ENCODE peak calls at places on chromosomes 4 and X, in six cellular contexts. One of them, this sample, is unnamed. For H3K4me1, the result is how much of the 10 kb centered on the place peaks cover.

GRCh38 chr4:14824189-14824588 is 178.1 kb upstream of the CPEB2 start:
- DNase-seq in prostate gland: no peak
- DNase-seq in right cardiac atrium: no peak
- DNase-seq in A549: no peak
- DNase-seq in left lung: no peak
- DNase-seq in aorta: no peak
- DNase-seq in this sample: no peak

GRCh38 chr4:171433674-171434073 is 379.5 kb upstream of the GALNTL6 start:
- DNase-seq in prostate gland: no peak
- DNase-seq in A549: no peak
- DNase-seq in left lung: no peak
- DNase-seq in right cardiac atrium: no peak
- DNase-seq in aorta: no peak
- DNase-seq in this sample: no peak

GRCh38 chr4:55386840-55387239 is 8.9 kb upstream of the TMEM165 start:
- DNase-seq in left lung: no peak
- DNase-seq in A549: no peak
- DNase-seq in prostate gland: no peak
- DNase-seq in aorta: no peak
- DNase-seq in right cardiac atrium: no peak
- DNase-seq in this sample: no peak

GRCh38 chr4:85128246-85129204 is 162.0 kb upstream of the WDFY3 start:
- DNase-seq in A549: no peak
- DNase-seq in left lung: no peak
- DNase-seq in right cardiac atrium: no peak
- DNase-seq in prostate gland: no peak
- DNase-seq in aorta: no peak
- DNase-seq in this sample: no peak

GRCh38 chr4:108372678-108373077 is 203.9 kb upstream of the LEF1 start:
- DNase-seq in left lung: no peak
- DNase-seq in A549: no peak
- DNase-seq in aorta: no peak
- DNase-seq in prostate gland: no peak
- DNase-seq in right cardiac atrium: no peak
- DNase-seq in this sample: no peak

GRCh38 chrX:16445166-16445752 is 204.7 kb upstream of the S100G start:
- DNase-seq in left lung: no peak
- DNase-seq in prostate gland: peak
- DNase-seq in aorta: no peak
- DNase-seq in A549: peak
- DNase-seq in right cardiac atrium: no peak
- DNase-seq in this sample: no peak

GRCh38 chrX:14056201-14056600 is 26.5 kb upstream of the GEMIN8 start:
- DNase-seq in left lung: no peak
- DNase-seq in right cardiac atrium: no peak
- DNase-seq in A549: no peak
- DNase-seq in aorta: no peak
- DNase-seq in prostate gland: no peak
- DNase-seq in this sample: no peak

GRCh38 chr4:30434656-30435055 is 285.5 kb upstream of the PCDH7 start:
- DNase-seq in right cardiac atrium: no peak
- DNase-seq in A549: no peak
- DNase-seq in left lung: no peak
- DNase-seq in aorta: no peak
- DNase-seq in prostate gland: no peak
- DNase-seq in this sample: no peak

GRCh38 chr4:13126976-13127910 is 356.9 kb downstream of the RAB28 start:
- DNase-seq in aorta: no peak
- DNase-seq in left lung: no peak
- DNase-seq in A549: no peak
- DNase-seq in right cardiac atrium: no peak
- DNase-seq in prostate gland: no peak
- DNase-seq in this sample: no peak

GRCh38 chrX:49186125-49187027 is at the start of gene PRICKLE3:
- DNase-seq in left lung: peak
- DNase-seq in prostate gland: peak
- DNase-seq in aorta: peak
- DNase-seq in right cardiac atrium: peak
- DNase-seq in A549: peak
- DNase-seq in this sample: no peak

DNA sequence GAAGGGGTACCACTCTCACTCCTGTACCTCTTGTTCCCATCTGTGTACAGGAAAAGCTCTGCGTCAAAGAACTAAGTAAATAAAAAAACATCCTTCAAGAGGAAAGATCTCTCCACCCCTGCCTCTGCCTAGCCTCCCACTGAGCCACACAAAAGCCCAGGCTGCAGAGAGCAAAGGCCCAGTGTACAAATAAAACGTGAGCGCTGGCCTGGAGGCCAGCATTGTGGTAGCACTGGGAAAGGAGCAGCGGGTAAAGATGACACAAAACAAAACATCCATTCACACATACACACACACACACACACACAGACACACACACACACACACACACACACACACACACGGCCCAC is 13.6 kb downstream of the WDR1 start:
- DNase-seq in prostate gland: no peak
- DNase-seq in right cardiac atrium: no peak
- DNase-seq in A549: no peak
- DNase-seq in left lung: no peak
- DNase-seq in aorta: no peak
- DNase-seq in this sample: no peak
- H3K4me1 ChIP-seq in prostate gland: under half
- H3K4me1 ChIP-seq in right cardiac atrium: under half
- H3K4me1 ChIP-seq in A549: under half
- H3K4me1 ChIP-seq in left lung: under half
- H3K4me1 ChIP-seq in aorta: under half
- H3K4me1 ChIP-seq in this sample: under half

DNA sequence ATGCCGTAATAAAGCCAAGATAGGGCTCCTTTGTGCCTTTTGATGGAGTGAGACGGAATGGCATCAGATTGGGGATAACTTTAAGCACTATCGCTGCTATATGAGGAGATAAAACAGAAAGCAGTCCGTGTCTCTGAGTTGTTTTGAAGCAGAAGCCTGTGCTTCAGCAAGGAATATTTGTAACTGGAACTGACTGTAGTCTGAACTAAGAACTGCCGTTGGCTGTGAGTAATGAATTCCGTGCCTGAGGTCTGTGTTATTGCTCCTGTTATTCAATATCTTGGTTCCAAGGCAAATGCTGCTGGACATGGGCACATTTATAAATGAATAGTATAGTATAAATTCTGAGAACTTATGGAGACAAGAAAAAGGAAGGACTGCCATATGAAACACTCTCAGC is 297.3 kb downstream of the ANKRD50 start:
- DNase-seq in right cardiac atrium: no peak
- DNase-seq in prostate gland: no peak
- DNase-seq in aorta: no peak
- DNase-seq in left lung: no peak
- DNase-seq in A549: no peak
- DNase-seq in this sample: no peak
- H3K27ac ChIP-seq in right cardiac atrium: no peak
- H3K27ac ChIP-seq in prostate gland: no peak
- H3K27ac ChIP-seq in aorta: no peak
- H3K27ac ChIP-seq in left lung: no peak
- H3K27ac ChIP-seq in A549: no peak
- H3K27ac ChIP-seq in this sample: no peak

GRCh38 chrX:40174594-40175415 is 77.0 kb upstream of the BCOR start:
- DNase-seq in prostate gland: no peak
- DNase-seq in aorta: peak
- DNase-seq in A549: peak
- DNase-seq in right cardiac atrium: peak
- DNase-seq in left lung: peak
- DNase-seq in this sample: no peak
- H3K4me1 ChIP-seq in prostate gland: under half
- H3K4me1 ChIP-seq in aorta: under half
- H3K4me1 ChIP-seq in A549: under half
- H3K4me1 ChIP-seq in right cardiac atrium: under half
- H3K4me1 ChIP-seq in left lung: under half
- H3K4me1 ChIP-seq in this sample: under half

GRCh38 chr4:76620723-76621463 is 185.9 kb downstream of the SHROOM3 start:
- DNase-seq in left lung: no peak
- DNase-seq in A549: no peak
- DNase-seq in prostate gland: no peak
- DNase-seq in aorta: no peak
- DNase-seq in right cardiac atrium: no peak
- DNase-seq in this sample: no peak
- H3K27ac ChIP-seq in left lung: peak
- H3K27ac ChIP-seq in A549: no peak
- H3K27ac ChIP-seq in prostate gland: peak
- H3K27ac ChIP-seq in aorta: peak
- H3K27ac ChIP-seq in right cardiac atrium: no peak
- H3K27ac ChIP-seq in this sample: no peak

GRCh38 chr4:113603926-113604325 is 157.6 kb downstream of the CAMK2D start:
- DNase-seq in aorta: no peak
- DNase-seq in right cardiac atrium: no peak
- DNase-seq in A549: no peak
- DNase-seq in prostate gland: no peak
- DNase-seq in left lung: no peak
- DNase-seq in this sample: no peak

GRCh38 chr4:113596396-113596795 is 165.1 kb downstream of the CAMK2D start:
- DNase-seq in left lung: no peak
- DNase-seq in prostate gland: no peak
- DNase-seq in aorta: no peak
- DNase-seq in A549: no peak
- DNase-seq in right cardiac atrium: no peak
- DNase-seq in this sample: no peak

GRCh38 chr4:113604955-113605354 is 156.6 kb downstream of the CAMK2D start:
- DNase-seq in A549: peak
- DNase-seq in aorta: no peak
- DNase-seq in left lung: no peak
- DNase-seq in right cardiac atrium: no peak
- DNase-seq in prostate gland: no peak
- DNase-seq in this sample: no peak

GRCh38 chr4:113602829-113603228 is 158.7 kb downstream of the CAMK2D start:
- DNase-seq in A549: no peak
- DNase-seq in right cardiac atrium: no peak
- DNase-seq in prostate gland: no peak
- DNase-seq in aorta: no peak
- DNase-seq in left lung: no peak
- DNase-seq in this sample: no peak

GRCh38 chr4:113601636-113602035 is 159.9 kb downstream of the CAMK2D start:
- DNase-seq in aorta: no peak
- DNase-seq in prostate gland: no peak
- DNase-seq in right cardiac atrium: no peak
- DNase-seq in left lung: no peak
- DNase-seq in A549: no peak
- DNase-seq in this sample: no peak
- H3K4me1 ChIP-seq in aorta: under half
- H3K4me1 ChIP-seq in prostate gland: under half
- H3K4me1 ChIP-seq in right cardiac atrium: under half
- H3K4me1 ChIP-seq in left lung: under half
- H3K4me1 ChIP-seq in A549: under half
- H3K4me1 ChIP-seq in this sample: under half

This sample was measured in iPS DF 6.9.